ENCODE peak calls at places on chromosomes 2 and 18, in ten cellular contexts. O, K, E, I, W, C, S, Z, H and V are unnamed samples.

GRCh38 chr2:3172265-3172935 is 205.2 kb downstream of the EIPR1 start:
- DNase-seq in O (no peak), K (no peak), E (no peak), I (no peak), W (no peak), C (peak; percentile 35), S (no peak), Z (no peak), H (peak; percentile 78), V (no peak)

GRCh38 chr2:170144758-170145157 is 33.2 kb upstream of the MYO3B start:
- DNase-seq in O (no peak), K (no peak), E (no peak), I (no peak), W (no peak), C (no peak), S (no peak), Z (no peak), H (no peak), V (no peak)

GRCh38 chr2:236535024-236535423 is 34.6 kb upstream of the ACKR3 start:
- DNase-seq in O (no peak), K (no peak), E (no peak), I (no peak), W (no peak), C (no peak), S (no peak), Z (no peak), H (no peak), V (no peak)

GRCh38 chr2:58054264-58054663 is 7.7 kb downstream of the VRK2 start:
- DNase-seq in O (no peak), K (no peak), E (no peak), I (no peak), W (no peak), C (no peak), S (no peak), Z (no peak), H (no peak), V (no peak)

GRCh38 chr2:227703961-227704360 is 13.9 kb downstream of the SLC19A3 start:
- DNase-seq in O (no peak), K (no peak), E (no peak), I (no peak), W (no peak), C (no peak), S (no peak), Z (no peak), H (no peak), V (no peak)

GRCh38 chr2:8860239-8860638 is 22.8 kb upstream of the KIDINS220 start:
- DNase-seq in O (no peak), K (no peak), E (no peak), I (no peak), W (no peak), C (no peak), S (no peak), Z (no peak), H (no peak), V (no peak)

GRCh38 chr2:145339646-145340045 is 819.7 kb upstream of the ZEB2 start:
- DNase-seq in O (no peak), K (no peak), E (no peak), I (no peak), W (no peak), C (no peak), S (no peak), Z (no peak), H (no peak), V (no peak)

GRCh38 chr18:48547456-48548403 is 8.9 kb downstream of the CTIF start:
- DNase-seq in O (no peak), K (no peak), E (peak; percentile 38), I (no peak), W (no peak), C (no peak), S (peak; percentile 30), Z (no peak), H (peak; percentile 68), V (no peak)

GRCh38 chr2:240170883-240171282 is 30.4 kb upstream of the OTOS start:
- DNase-seq in O (no peak), K (no peak), E (no peak), I (no peak), W (no peak), C (no peak), S (no peak), Z (no peak), H (no peak), V (no peak)

GRCh38 chr2:166418853-166419615 is 43.3 kb upstream of the SCN9A start:
- DNase-seq in O (no peak), K (no peak), E (no peak), I (no peak), W (no peak), C (no peak), S (no peak), Z (no peak), H (no peak), V (no peak)

GRCh38 chr2:120472031-120472430 is 126.1 kb downstream of the INHBB start:
- DNase-seq in O (no peak), K (no peak), E (no peak), I (no peak), W (no peak), C (no peak), S (no peak), Z (no peak), H (no peak), V (no peak)

GRCh38 chr2:30737326-30737610 is 70.0 kb downstream of the CAPN13 start:
- DNase-seq in O (no peak), K (no peak), E (no peak), I (no peak), W (no peak), C (no peak), S (no peak), Z (no peak), H (no peak), V (no peak)

GRCh38 chr2:30738141-30738911 is 68.9 kb downstream of the CAPN13 start:
- DNase-seq in O (no peak), K (no peak), E (no peak), I (no peak), W (no peak), C (peak; percentile 48), S (no peak), Z (no peak), H (peak; percentile 59), V (no peak)

GRCh38 chr2:30733829-30734520 is 73.3 kb downstream of the CAPN13 start:
- DNase-seq in O (no peak), K (no peak), E (no peak), I (no peak), W (no peak), C (peak; percentile 27), S (no peak), Z (no peak), H (peak; percentile 7), V (no peak)

GRCh38 chr2:30732876-30733275 is 74.4 kb downstream of the CAPN13 start:
- DNase-seq in O (no peak), K (no peak), E (no peak), I (no peak), W (no peak), C (peak; percentile 56), S (no peak), Z (no peak), H (peak; percentile 71), V (no peak)

GRCh38 chr2:30736461-30737325 is 70.6 kb downstream of the CAPN13 start:
- DNase-seq in O (no peak), K (no peak), E (no peak), I (no peak), W (no peak), C (peak; percentile 33), S (no peak), Z (no peak), H (peak; percentile 64), V (no peak)
- TF ChIP-seq EP300 in O (no peak), K (no peak), E (no peak), I (no peak), W (no peak), C (no peak), S (no peak), Z (no peak), H (no peak), V (no peak)

DNA sequence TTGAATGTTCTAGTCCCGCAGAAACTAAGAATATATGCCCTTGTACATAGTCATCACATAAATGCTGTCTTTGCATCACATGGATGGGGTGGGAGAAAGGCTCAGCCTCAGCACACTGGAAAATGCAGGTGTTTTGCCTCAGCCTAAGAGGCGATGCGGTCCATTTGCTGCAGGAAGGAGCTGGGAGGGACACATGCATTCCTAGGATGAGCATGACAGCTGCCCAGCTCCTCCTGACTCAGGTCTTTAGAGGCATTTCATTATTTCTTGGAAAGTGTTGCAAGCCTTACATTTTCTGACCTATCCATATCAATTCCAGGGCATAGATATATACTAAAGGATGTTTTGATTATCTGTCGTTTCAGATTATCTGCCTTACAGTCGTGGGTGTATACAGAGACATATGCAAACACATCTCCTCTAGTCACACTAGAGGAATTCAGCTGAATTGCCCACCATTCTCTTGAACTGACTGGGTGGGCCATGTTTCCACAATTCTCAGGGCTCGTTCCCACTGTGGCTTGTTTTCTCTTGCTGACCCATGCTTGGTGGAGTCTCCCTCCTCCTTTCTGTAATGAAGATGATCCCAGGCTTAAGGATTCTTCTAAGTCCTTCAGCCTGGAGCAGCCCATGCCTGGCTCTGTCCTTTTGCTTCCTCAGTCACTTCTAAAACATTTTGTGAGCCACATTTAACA is 156.9 kb downstream of the SETBP1 start:
- DNase-seq in O (no peak), K (no peak), E (no peak), I (no peak), W (no peak), C (no peak), S (no peak), Z (no peak), H (no peak), V (no peak)
- H3K4me1 ChIP-seq in O (no peaks in the 10 kb centered on the region), K (peaks cover 18% of the 10 kb centered on the region), E (peaks cover 16% of the 10 kb centered on the region), I (no peaks in the 10 kb centered on the region), W (peaks cover 23% of the 10 kb centered on the region), C (peaks cover 81% of the 10 kb centered on the region), S (no peaks in the 10 kb centered on the region), Z (peaks cover 2% of the 10 kb centered on the region), H (peaks cover 29% of the 10 kb centered on the region), V (peaks cover 8% of the 10 kb centered on the region)

GRCh38 chr18:36411745-36412168 is 114.2 kb downstream of the FHOD3 start:
- DNase-seq in O (no peak), K (no peak), E (peak; percentile 42), I (peak; percentile 21), W (no peak), C (no peak), S (peak; percentile 58), Z (peak; percentile 70), H (no peak), V (no peak)
- H3K4me3 ChIP-seq in O (no peak overlapping the region), K (no peak overlapping the region), E (no peak overlapping the region), I (no peak overlapping the region), W (no peak overlapping the region), C (no peak overlapping the region), S (no peak overlapping the region), Z (no peak overlapping the region), H (no peak overlapping the region), V (no peak overlapping the region)

DNA sequence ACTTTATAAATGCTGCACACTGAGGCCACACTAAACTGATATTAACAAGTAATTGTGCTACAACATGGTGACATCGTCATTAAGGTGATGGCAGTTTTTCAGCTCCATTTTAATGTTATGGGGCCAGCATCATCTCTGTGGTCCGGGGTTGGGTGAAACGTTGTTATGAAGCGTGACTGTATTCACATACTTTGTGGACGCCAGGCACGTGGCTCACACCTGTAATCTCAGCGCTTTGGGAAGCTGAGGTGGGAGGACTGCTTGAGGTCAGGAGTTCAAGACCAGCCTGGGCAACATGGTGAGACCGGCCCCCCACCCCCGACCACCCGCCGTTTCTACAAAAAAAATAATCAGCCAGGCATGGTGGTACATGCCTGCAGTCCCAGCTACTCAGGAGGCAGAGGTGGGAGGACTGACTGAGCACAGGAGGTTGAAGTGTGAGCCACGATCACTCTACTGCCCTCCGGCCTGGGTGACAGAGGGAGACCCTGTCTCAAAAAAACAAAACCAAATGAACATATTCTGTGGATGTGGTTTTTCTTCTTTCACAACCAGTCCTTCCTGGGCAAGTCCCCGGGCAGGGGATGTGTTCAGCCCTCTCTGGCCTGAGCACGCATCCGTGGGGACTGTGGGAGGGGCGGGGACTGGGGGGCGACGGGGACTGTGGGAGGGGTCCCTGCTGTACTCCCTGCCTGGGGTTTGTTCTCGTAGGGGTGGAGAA is 12.9 kb upstream of the GAL3ST2 start:
- DNase-seq in O (no peak), K (peak; percentile 17), E (no peak), I (no peak), W (no peak), C (peak; percentile 21), S (no peak), Z (peak; percentile 38), H (peak; percentile 40), V (no peak)
- TF ChIP-seq EP300 in O (no peak), K (no peak), E (no peak), I (no peak), W (no peak), C (no peak), S (no peak), Z (no peak), H (no peak), V (no peak)